ENCODE peak calls at places on chromosome 6, in five cellular contexts. One of them, this sample, is unnamed.

GRCh38 chr6:141359953-141360352 is 772.8 kb upstream of the GJE1 start:
- DNase-seq in sigmoid colon: no peak
- DNase-seq in memory B cell: no peak
- DNase-seq in hippocampal formation: no peak
- DNase-seq in NCI-H1930: no peak
- DNase-seq in this sample: no peak

GRCh38 chr6:71336901-71337300 is 48.3 kb downstream of the OGFRL1 start:
- DNase-seq in sigmoid colon: no peak
- DNase-seq in hippocampal formation: no peak
- DNase-seq in NCI-H1930: no peak
- DNase-seq in memory B cell: no peak
- DNase-seq in this sample: no peak

GRCh38 chr6:4809999-4810918 is 34.1 kb downstream of the CDYL start:
- DNase-seq in NCI-H1930: no peak
- DNase-seq in memory B cell: no peak
- DNase-seq in sigmoid colon: no peak
- DNase-seq in hippocampal formation: no peak
- DNase-seq in this sample: no peak

GRCh38 chr6:17289491-17290106 is 8.4 kb downstream of the RBM24 start:
- DNase-seq in NCI-H1930: no peak
- DNase-seq in hippocampal formation: no peak
- DNase-seq in memory B cell: no peak
- DNase-seq in sigmoid colon: peak
- DNase-seq in this sample: no peak

GRCh38 chr6:154267508-154268106 is 89.0 kb downstream of the IPCEF1 start:
- DNase-seq in memory B cell: no peak
- DNase-seq in sigmoid colon: no peak
- DNase-seq in hippocampal formation: no peak
- DNase-seq in NCI-H1930: no peak
- DNase-seq in this sample: no peak

GRCh38 chr6:47307362-47308222 is 2.1 kb downstream of the TNFRSF21 start:
- DNase-seq in hippocampal formation: no peak
- DNase-seq in NCI-H1930: no peak
- DNase-seq in sigmoid colon: no peak
- DNase-seq in memory B cell: no peak
- DNase-seq in this sample: no peak

GRCh38 chr6:106617302-106617701 is 12.0 kb downstream of the RTN4IP1 start:
- DNase-seq in NCI-H1930: no peak
- DNase-seq in sigmoid colon: no peak
- DNase-seq in hippocampal formation: no peak
- DNase-seq in memory B cell: no peak
- DNase-seq in this sample: no peak

GRCh38 chr6:52063584-52064400 is 23.6 kb downstream of the PKHD1 start:
- DNase-seq in sigmoid colon: no peak
- DNase-seq in NCI-H1930: no peak
- DNase-seq in memory B cell: peak
- DNase-seq in hippocampal formation: peak
- DNase-seq in this sample: peak

GRCh38 chr6:32664827-32665362 is 1.6 kb downstream of the HLA-DQB1 start:
- DNase-seq in sigmoid colon: peak
- DNase-seq in hippocampal formation: no peak
- DNase-seq in NCI-H1930: no peak
- DNase-seq in memory B cell: no peak
- DNase-seq in this sample: no peak

GRCh38 chr6:125310994-125311649 is 9.4 kb upstream of the HDDC2 start:
- DNase-seq in NCI-H1930: peak
- DNase-seq in hippocampal formation: no peak
- DNase-seq in sigmoid colon: no peak
- DNase-seq in memory B cell: peak
- DNase-seq in this sample: no peak

GRCh38 chr6:24492475-24492874 is 2.3 kb upstream of the ALDH5A1 start:
- DNase-seq in NCI-H1930: no peak
- DNase-seq in hippocampal formation: no peak
- DNase-seq in sigmoid colon: no peak
- DNase-seq in memory B cell: no peak
- DNase-seq in this sample: no peak

GRCh38 chr6:151647871-151648639 is 154.2 kb downstream of the CCDC170 start:
- DNase-seq in NCI-H1930: no peak
- DNase-seq in hippocampal formation: no peak
- DNase-seq in sigmoid colon: no peak
- DNase-seq in memory B cell: no peak
- DNase-seq in this sample: no peak

This sample was measured in GM12891.